ENCODE peak calls at places on chromosomes 16 and 17, in seven cellular contexts. M is KG1, R is GM12865, P is GM04504, G is NCI-H524, A is adipocyte, O is activated B cell treated with CpG ODN at 0.5 μM for 24 hours. V is an unnamed sample.

GRCh38 chr17:50471009-50471905 is 2.6 kb upstream of the CHAD start:
- DNase-seq in M (no peak), R (no peak), P (no peak), G (no peak), A (no peak), O (no peak), V (peak)

GRCh38 chr17:47949951-47950350 is 7.7 kb downstream of the PRR15L start:
- DNase-seq in M (no peak), R (peak), P (no peak), G (no peak), A (no peak), O (no peak), V (peak)

GRCh38 chr17:30831257-30831656 is 509 bp upstream of the ATAD5 start:
- DNase-seq in M (peak), R (peak), P (no peak), G (peak), A (no peak), O (no peak), V (no peak)

GRCh38 chr17:64773836-64774761 is 112.0 kb upstream of the SMURF2 start:
- DNase-seq in M (no peak), R (peak), P (peak), G (peak), A (peak), O (no peak), V (peak)

GRCh38 chr16:80006175-80006895 is 405.8 kb upstream of the MAF start:
- DNase-seq in M (no peak), R (peak), P (no peak), G (no peak), A (peak), O (no peak), V (no peak)

GRCh38 chr16:86901483-86901882 is 323.1 kb downstream of the FOXL1 start:
- DNase-seq in M (no peak), R (no peak), P (no peak), G (no peak), A (peak), O (no peak), V (no peak)

GRCh38 chr16:10181196-10182162 is 749 bp downstream of the GRIN2A start:
- DNase-seq in M (no peak), R (peak), P (peak), G (peak), A (peak), O (peak), V (no peak)

GRCh38 chr16:9040766-9041430 is 50.5 kb upstream of the HAPSTR1 start:
- DNase-seq in M (no peak), R (no peak), P (no peak), G (no peak), A (no peak), O (no peak), V (no peak)

GRCh38 chr17:57675427-57675826 is 69.7 kb downstream of the CCDC182 start:
- DNase-seq in M (no peak), R (no peak), P (no peak), G (no peak), A (no peak), O (no peak), V (no peak)

GRCh38 chr16:80198265-80198994 is 342.4 kb upstream of the DYNLRB2 start:
- DNase-seq in M (no peak), R (no peak), P (no peak), G (no peak), A (no peak), O (no peak), V (no peak)

GRCh38 chr17:64281962-64282752 is 19.1 kb upstream of the TEX2 start:
- DNase-seq in M (peak), R (peak), P (no peak), G (peak), A (peak), O (no peak), V (peak)